ENCODE peak calls at places on chromosomes 6 and 20, in nine cellular contexts. H is stimulated activated CD4-positive, alpha-beta T cell treated with anti-CD3 and anti-CD28 coated beads, Interleukin-1b, Interleukin-23, amount 100 ng/mL, for 4 hours; P is T-helper 9 cell; Y is hippocampal formation; O is CMK; I is PC-3; R is pancreas; N is C1 segment of cervical spinal cord; A is NCI-H2171. K is an unnamed sample.

GRCh38 chr20:33349493-33349892 is 51.8 kb downstream of the CDK5RAP1 start:
- DNase-seq in H (no peak), P (no peak), Y (no peak), O (no peak), I (no peak), R (no peak), N (no peak), A (no peak), K (no peak)

GRCh38 chr6:159213401-159213800 is 44.2 kb downstream of the FNDC1 start:
- DNase-seq in H (no peak), P (no peak), Y (no peak), O (no peak), I (no peak), R (no peak), N (no peak), A (no peak), K (no peak)

GRCh38 chr6:28635547-28636158 is 110.0 kb downstream of the GPX5 start:
- DNase-seq in H (no peak), P (no peak), Y (peak; percentile 21), O (no peak), I (no peak), R (no peak), N (no peak), A (no peak), K (no peak)

GRCh38 chr6:90274481-90275030 is 22.1 kb downstream of the BACH2 start:
- DNase-seq in H (peak; percentile 83), P (peak; percentile 82), Y (no peak), O (no peak), I (no peak), R (no peak), N (no peak), A (no peak), K (peak; percentile 52)

GRCh38 chr6:34055223-34055933 is 90.5 kb downstream of the GRM4 start:
- DNase-seq in H (peak; percentile 58), P (peak; percentile 50), Y (peak; percentile 1), O (peak; percentile 62), I (peak; percentile 72), R (peak; percentile 16), N (peak; percentile 3), A (peak; percentile 55), K (peak; percentile 30)

GRCh38 chr20:49303211-49303610 is 25.4 kb upstream of the ZNFX1 start:
- DNase-seq in H (no peak), P (no peak), Y (no peak), O (no peak), I (no peak), R (no peak), N (no peak), A (no peak), K (no peak)

GRCh38 chr6:32436995-32437836 is 2.5 kb upstream of the HLA-DRA start:
- DNase-seq in H (no peak), P (no peak), Y (peak; percentile 49), O (no peak), I (peak; percentile 26), R (no peak), N (no peak), A (no peak), K (no peak)

GRCh38 chr6:130696806-130697205 is 130.4 kb upstream of the SMLR1 start:
- DNase-seq in H (no peak), P (no peak), Y (no peak), O (no peak), I (peak; percentile 17), R (no peak), N (no peak), A (no peak), K (no peak)

GRCh38 chr20:57342829-57343228 is 8.2 kb upstream of the RAE1 start:
- DNase-seq in H (no peak), P (no peak), Y (no peak), O (no peak), I (peak; percentile 71), R (no peak), N (no peak), A (no peak), K (no peak)

GRCh38 chr6:159415540-159415939 is 246.3 kb downstream of the FNDC1 start:
- DNase-seq in H (no peak), P (no peak), Y (no peak), O (no peak), I (no peak), R (no peak), N (no peak), A (no peak), K (no peak)

GRCh38 chr6:39021779-39022178 is 26.8 kb upstream of the GLP1R start:
- DNase-seq in H (no peak), P (no peak), Y (no peak), O (no peak), I (no peak), R (no peak), N (no peak), A (no peak), K (no peak)

GRCh38 chr6:73258721-73259120 is 4.3 kb downstream of the KHDC1 start:
- DNase-seq in H (no peak), P (no peak), Y (no peak), O (no peak), I (no peak), R (no peak), N (no peak), A (no peak), K (no peak)

GRCh38 chr20:31933698-31934097 is 18.1 kb downstream of the PDRG1 start:
- DNase-seq in H (no peak), P (no peak), Y (no peak), O (no peak), I (no peak), R (no peak), N (no peak), A (no peak), K (no peak)

GRCh38 chr20:36214684-36215256 is 21.5 kb upstream of the AAR2 start:
- DNase-seq in H (no peak), P (no peak), Y (no peak), O (peak; percentile 26), I (peak; percentile 52), R (no peak), N (no peak), A (peak; percentile 9), K (no peak)

GRCh38 chr20:51128198-51128597 is 105.3 kb upstream of the KCNG1 start:
- DNase-seq in H (no peak), P (no peak), Y (no peak), O (no peak), I (peak; percentile 95), R (no peak), N (no peak), A (no peak), K (no peak)

GRCh38 chr20:55086421-55086820 is 611.0 kb downstream of the DOK5 start:
- DNase-seq in H (no peak), P (no peak), Y (no peak), O (no peak), I (no peak), R (no peak), N (no peak), A (no peak), K (no peak)

GRCh38 chr6:72218125-72218524 is 331.8 kb downstream of the RIMS1 start:
- DNase-seq in H (no peak), P (no peak), Y (peak; percentile 19), O (no peak), I (peak; percentile 13), R (peak; percentile 23), N (no peak), A (no peak), K (no peak)

GRCh38 chr20:2751868-2752630 is 48.4 kb downstream of the CPXM1 start:
- DNase-seq in H (peak; percentile 34), P (peak; percentile 53), Y (no peak), O (no peak), I (peak; percentile 43), R (no peak), N (no peak), A (peak; percentile 39), K (no peak)

GRCh38 chr6:130913119-130913518 is 85.9 kb downstream of the SMLR1 start:
- DNase-seq in H (no peak), P (no peak), Y (no peak), O (peak; percentile 39), I (no peak), R (no peak), N (no peak), A (no peak), K (no peak)